ENCODE peak calls at places on chromosomes 11 and 22, in eight cellular contexts. One of them, this sample, is unnamed.

GRCh38 chr11:2930705-2931415 is 1.6 kb upstream of the PHLDA2 start:
- DNase-seq in NCI-H1092 treated with DMSO at 0.1 percent for 48 hours: peak
- DNase-seq in kidney tubule cell: peak
- DNase-seq in CD8-positive, alpha-beta T cell: peak
- DNase-seq in prostate gland: peak
- DNase-seq in glutamatergic neuron: peak
- DNase-seq in activated effector memory CD4-positive, alpha-beta T cell treated with Interleukin-2 at 50 U/mL for 16 hours: peak
- DNase-seq in GM04504: no peak
- DNase-seq in this sample: no peak

GRCh38 chr11:31240340-31240904 is 129.1 kb downstream of the DCDC1 start:
- DNase-seq in NCI-H1092 treated with DMSO at 0.1 percent for 48 hours: peak
- DNase-seq in kidney tubule cell: peak
- DNase-seq in CD8-positive, alpha-beta T cell: peak
- DNase-seq in prostate gland: peak
- DNase-seq in glutamatergic neuron: peak
- DNase-seq in activated effector memory CD4-positive, alpha-beta T cell treated with Interleukin-2 at 50 U/mL for 16 hours: no peak
- DNase-seq in GM04504: no peak
- DNase-seq in this sample: no peak

GRCh38 chr22:17905445-17905844 is 118.9 kb downstream of the MICAL3 start:
- DNase-seq in NCI-H1092 treated with DMSO at 0.1 percent for 48 hours: no peak
- DNase-seq in kidney tubule cell: no peak
- DNase-seq in CD8-positive, alpha-beta T cell: no peak
- DNase-seq in prostate gland: no peak
- DNase-seq in glutamatergic neuron: no peak
- DNase-seq in activated effector memory CD4-positive, alpha-beta T cell treated with Interleukin-2 at 50 U/mL for 16 hours: no peak
- DNase-seq in GM04504: no peak
- DNase-seq in this sample: no peak

GRCh38 chr11:69010964-69011623 is 2.0 kb downstream of the MRGPRF start:
- DNase-seq in NCI-H1092 treated with DMSO at 0.1 percent for 48 hours: no peak
- DNase-seq in kidney tubule cell: peak
- DNase-seq in CD8-positive, alpha-beta T cell: peak
- DNase-seq in prostate gland: peak
- DNase-seq in glutamatergic neuron: peak
- DNase-seq in activated effector memory CD4-positive, alpha-beta T cell treated with Interleukin-2 at 50 U/mL for 16 hours: peak
- DNase-seq in GM04504: peak
- DNase-seq in this sample: peak

GRCh38 chr11:95917188-95918036 is 6.5 kb downstream of the MTMR2 start:
- DNase-seq in NCI-H1092 treated with DMSO at 0.1 percent for 48 hours: peak
- DNase-seq in kidney tubule cell: peak
- DNase-seq in CD8-positive, alpha-beta T cell: no peak
- DNase-seq in prostate gland: no peak
- DNase-seq in glutamatergic neuron: no peak
- DNase-seq in activated effector memory CD4-positive, alpha-beta T cell treated with Interleukin-2 at 50 U/mL for 16 hours: no peak
- DNase-seq in GM04504: no peak
- DNase-seq in this sample: no peak

GRCh38 chr11:1825039-1825740 is 9.6 kb upstream of the SYT8 start:
- DNase-seq in NCI-H1092 treated with DMSO at 0.1 percent for 48 hours: no peak
- DNase-seq in kidney tubule cell: no peak
- DNase-seq in CD8-positive, alpha-beta T cell: no peak
- DNase-seq in prostate gland: no peak
- DNase-seq in glutamatergic neuron: peak
- DNase-seq in activated effector memory CD4-positive, alpha-beta T cell treated with Interleukin-2 at 50 U/mL for 16 hours: no peak
- DNase-seq in GM04504: no peak
- DNase-seq in this sample: no peak

GRCh38 chr11:30586251-30587144 is at the start of gene MPPED2:
- DNase-seq in NCI-H1092 treated with DMSO at 0.1 percent for 48 hours: peak
- DNase-seq in kidney tubule cell: peak
- DNase-seq in CD8-positive, alpha-beta T cell: peak
- DNase-seq in prostate gland: peak
- DNase-seq in glutamatergic neuron: peak
- DNase-seq in activated effector memory CD4-positive, alpha-beta T cell treated with Interleukin-2 at 50 U/mL for 16 hours: no peak
- DNase-seq in GM04504: no peak
- DNase-seq in this sample: peak

GRCh38 chr11:22626573-22627239 is 1.1 kb upstream of the FANCF start:
- DNase-seq in NCI-H1092 treated with DMSO at 0.1 percent for 48 hours: no peak
- DNase-seq in kidney tubule cell: no peak
- DNase-seq in CD8-positive, alpha-beta T cell: no peak
- DNase-seq in prostate gland: no peak
- DNase-seq in glutamatergic neuron: no peak
- DNase-seq in activated effector memory CD4-positive, alpha-beta T cell treated with Interleukin-2 at 50 U/mL for 16 hours: no peak
- DNase-seq in GM04504: no peak
- DNase-seq in this sample: no peak

This sample was measured in activated T-helper 2 cell treated with anti-CD3 and anti-CD28 coated beads, Interferon-gamma antibody, Interleukin-2, Interleukin-4, amounts not matched to agents 10 μg/mL and 5 μg/mL and 100 μg/mL, durations not matched to agents 14 hours and 24 hours and 36 hours.